ENCODE peak calls at places on chromosomes 6 and 20, in four cellular contexts. One of them, this sample, is unnamed.

GRCh38 chr20:58691773-58692578 is 624 bp upstream of the NPEPL1 start:
- DNase-seq in stimulated activated CD4-positive, alpha-beta T cell treated with anti-CD3 and anti-CD28 coated beads, Interleukin-1b, Interleukin-23, amount 100 ng/mL, for 48 hours: no peak
- DNase-seq in smooth muscle cell of the brain vasculature: no peak
- DNase-seq in Calu3: no peak
- DNase-seq in this sample: no peak

GRCh38 chr6:48505621-48506020 is 394.6 kb upstream of the PTCHD4 start:
- DNase-seq in stimulated activated CD4-positive, alpha-beta T cell treated with anti-CD3 and anti-CD28 coated beads, Interleukin-1b, Interleukin-23, amount 100 ng/mL, for 48 hours: no peak
- DNase-seq in Calu3: no peak
- DNase-seq in smooth muscle cell of the brain vasculature: no peak
- DNase-seq in this sample: no peak

GRCh38 chr20:4041748-4042411 is 26.5 kb upstream of the RNF24 start:
- DNase-seq in stimulated activated CD4-positive, alpha-beta T cell treated with anti-CD3 and anti-CD28 coated beads, Interleukin-1b, Interleukin-23, amount 100 ng/mL, for 48 hours: no peak
- DNase-seq in smooth muscle cell of the brain vasculature: no peak
- DNase-seq in Calu3: peak; percentile 83
- DNase-seq in this sample: no peak

GRCh38 chr20:57900226-57900905 is 190.6 kb upstream of the PMEPA1 start:
- DNase-seq in Calu3: no peak
- DNase-seq in smooth muscle cell of the brain vasculature: no peak
- DNase-seq in stimulated activated CD4-positive, alpha-beta T cell treated with anti-CD3 and anti-CD28 coated beads, Interleukin-1b, Interleukin-23, amount 100 ng/mL, for 48 hours: no peak
- DNase-seq in this sample: no peak

GRCh38 chr20:59437601-59438031 is 137.2 kb downstream of the EDN3 start:
- DNase-seq in smooth muscle cell of the brain vasculature: no peak
- DNase-seq in Calu3: no peak
- DNase-seq in stimulated activated CD4-positive, alpha-beta T cell treated with anti-CD3 and anti-CD28 coated beads, Interleukin-1b, Interleukin-23, amount 100 ng/mL, for 48 hours: no peak
- DNase-seq in this sample: no peak

GRCh38 chr6:52576392-52577021 is 353 bp downstream of the TRAM2 start:
- DNase-seq in smooth muscle cell of the brain vasculature: no peak
- DNase-seq in stimulated activated CD4-positive, alpha-beta T cell treated with anti-CD3 and anti-CD28 coated beads, Interleukin-1b, Interleukin-23, amount 100 ng/mL, for 48 hours: peak; percentile 70
- DNase-seq in Calu3: peak; percentile 70
- DNase-seq in this sample: peak; percentile 61

GRCh38 chr20:45945678-45946148 is 11.2 kb downstream of the PCIF1 start:
- DNase-seq in smooth muscle cell of the brain vasculature: peak; percentile 55
- DNase-seq in stimulated activated CD4-positive, alpha-beta T cell treated with anti-CD3 and anti-CD28 coated beads, Interleukin-1b, Interleukin-23, amount 100 ng/mL, for 48 hours: no peak
- DNase-seq in Calu3: no peak
- DNase-seq in this sample: no peak

GRCh38 chr20:33694666-33695065 is 8.5 kb upstream of the E2F1 start:
- DNase-seq in stimulated activated CD4-positive, alpha-beta T cell treated with anti-CD3 and anti-CD28 coated beads, Interleukin-1b, Interleukin-23, amount 100 ng/mL, for 48 hours: no peak
- DNase-seq in Calu3: no peak
- DNase-seq in smooth muscle cell of the brain vasculature: no peak
- DNase-seq in this sample: no peak

GRCh38 chr6:167649486-167649885 is 177.2 kb upstream of the AFDN start:
- DNase-seq in stimulated activated CD4-positive, alpha-beta T cell treated with anti-CD3 and anti-CD28 coated beads, Interleukin-1b, Interleukin-23, amount 100 ng/mL, for 48 hours: no peak
- DNase-seq in Calu3: no peak
- DNase-seq in smooth muscle cell of the brain vasculature: no peak
- DNase-seq in this sample: no peak

GRCh38 chr20:57390604-57391438 is at the start of gene RBM38:
- DNase-seq in Calu3: peak; percentile 86
- DNase-seq in smooth muscle cell of the brain vasculature: no peak
- DNase-seq in stimulated activated CD4-positive, alpha-beta T cell treated with anti-CD3 and anti-CD28 coated beads, Interleukin-1b, Interleukin-23, amount 100 ng/mL, for 48 hours: peak; percentile 85
- DNase-seq in this sample: peak; percentile 75

GRCh38 chr6:75205776-75206334 is at the start of gene COL12A1:
- DNase-seq in smooth muscle cell of the brain vasculature: peak; percentile 86
- DNase-seq in stimulated activated CD4-positive, alpha-beta T cell treated with anti-CD3 and anti-CD28 coated beads, Interleukin-1b, Interleukin-23, amount 100 ng/mL, for 48 hours: peak; percentile 8
- DNase-seq in Calu3: peak; percentile 75
- DNase-seq in this sample: peak; percentile 16

GRCh38 chr20:17491488-17491887 is 39.7 kb downstream of the BFSP1 start:
- DNase-seq in smooth muscle cell of the brain vasculature: no peak
- DNase-seq in stimulated activated CD4-positive, alpha-beta T cell treated with anti-CD3 and anti-CD28 coated beads, Interleukin-1b, Interleukin-23, amount 100 ng/mL, for 48 hours: no peak
- DNase-seq in Calu3: no peak
- DNase-seq in this sample: no peak

GRCh38 chr20:2133318-2134183 is 31.9 kb downstream of the STK35 start:
- DNase-seq in smooth muscle cell of the brain vasculature: no peak
- DNase-seq in Calu3: no peak
- DNase-seq in stimulated activated CD4-positive, alpha-beta T cell treated with anti-CD3 and anti-CD28 coated beads, Interleukin-1b, Interleukin-23, amount 100 ng/mL, for 48 hours: no peak
- DNase-seq in this sample: no peak

GRCh38 chr6:45044510-45045252 is 283.4 kb upstream of the RUNX2 start:
- DNase-seq in smooth muscle cell of the brain vasculature: no peak
- DNase-seq in stimulated activated CD4-positive, alpha-beta T cell treated with anti-CD3 and anti-CD28 coated beads, Interleukin-1b, Interleukin-23, amount 100 ng/mL, for 48 hours: no peak
- DNase-seq in Calu3: no peak
- DNase-seq in this sample: no peak

GRCh38 chr6:151009576-151009975 is 144.1 kb downstream of the MTHFD1L start:
- DNase-seq in stimulated activated CD4-positive, alpha-beta T cell treated with anti-CD3 and anti-CD28 coated beads, Interleukin-1b, Interleukin-23, amount 100 ng/mL, for 48 hours: no peak
- DNase-seq in Calu3: no peak
- DNase-seq in smooth muscle cell of the brain vasculature: no peak
- DNase-seq in this sample: no peak

GRCh38 chr6:106745824-106746610 is 116.6 kb downstream of the QRSL1 start:
- DNase-seq in Calu3: peak; percentile 60
- DNase-seq in stimulated activated CD4-positive, alpha-beta T cell treated with anti-CD3 and anti-CD28 coated beads, Interleukin-1b, Interleukin-23, amount 100 ng/mL, for 48 hours: no peak
- DNase-seq in smooth muscle cell of the brain vasculature: no peak
- DNase-seq in this sample: no peak

GRCh38 chr20:45408646-45409213 is 641 bp downstream of the DBNDD2 start:
- DNase-seq in stimulated activated CD4-positive, alpha-beta T cell treated with anti-CD3 and anti-CD28 coated beads, Interleukin-1b, Interleukin-23, amount 100 ng/mL, for 48 hours: no peak
- DNase-seq in Calu3: no peak
- DNase-seq in smooth muscle cell of the brain vasculature: no peak
- DNase-seq in this sample: no peak

GRCh38 chr6:79277109-79277508 is 42.6 kb upstream of the HMGN3 start:
- DNase-seq in stimulated activated CD4-positive, alpha-beta T cell treated with anti-CD3 and anti-CD28 coated beads, Interleukin-1b, Interleukin-23, amount 100 ng/mL, for 48 hours: no peak
- DNase-seq in Calu3: no peak
- DNase-seq in smooth muscle cell of the brain vasculature: no peak
- DNase-seq in this sample: no peak

GRCh38 chr20:4190792-4191519 is 175.6 kb upstream of the RNF24 start:
- DNase-seq in Calu3: no peak
- DNase-seq in smooth muscle cell of the brain vasculature: no peak
- DNase-seq in stimulated activated CD4-positive, alpha-beta T cell treated with anti-CD3 and anti-CD28 coated beads, Interleukin-1b, Interleukin-23, amount 100 ng/mL, for 48 hours: no peak
- DNase-seq in this sample: no peak

GRCh38 chr6:143928853-143929252 is 64.6 kb downstream of the ZC2HC1B start:
- DNase-seq in stimulated activated CD4-positive, alpha-beta T cell treated with anti-CD3 and anti-CD28 coated beads, Interleukin-1b, Interleukin-23, amount 100 ng/mL, for 48 hours: no peak
- DNase-seq in smooth muscle cell of the brain vasculature: no peak
- DNase-seq in Calu3: no peak
- DNase-seq in this sample: no peak

GRCh38 chr6:121886223-121886830 is 450.9 kb downstream of the GJA1 start:
- DNase-seq in stimulated activated CD4-positive, alpha-beta T cell treated with anti-CD3 and anti-CD28 coated beads, Interleukin-1b, Interleukin-23, amount 100 ng/mL, for 48 hours: no peak
- DNase-seq in Calu3: no peak
- DNase-seq in smooth muscle cell of the brain vasculature: no peak
- DNase-seq in this sample: no peak

GRCh38 chr20:438581-439469 is 23.5 kb downstream of the TBC1D20 start:
- DNase-seq in stimulated activated CD4-positive, alpha-beta T cell treated with anti-CD3 and anti-CD28 coated beads, Interleukin-1b, Interleukin-23, amount 100 ng/mL, for 48 hours: peak; percentile 44
- DNase-seq in Calu3: no peak
- DNase-seq in smooth muscle cell of the brain vasculature: no peak
- DNase-seq in this sample: peak; percentile 78

GRCh38 chr6:121436172-121436965 is 923 bp downstream of the GJA1 start:
- DNase-seq in smooth muscle cell of the brain vasculature: no peak
- DNase-seq in stimulated activated CD4-positive, alpha-beta T cell treated with anti-CD3 and anti-CD28 coated beads, Interleukin-1b, Interleukin-23, amount 100 ng/mL, for 48 hours: no peak
- DNase-seq in Calu3: peak; percentile 12
- DNase-seq in this sample: no peak

GRCh38 chr6:107956586-107957164 is 1.3 kb downstream of the SEC63 start:
- DNase-seq in smooth muscle cell of the brain vasculature: no peak
- DNase-seq in stimulated activated CD4-positive, alpha-beta T cell treated with anti-CD3 and anti-CD28 coated beads, Interleukin-1b, Interleukin-23, amount 100 ng/mL, for 48 hours: no peak
- DNase-seq in Calu3: no peak
- DNase-seq in this sample: peak; percentile 11

GRCh38 chr6:26472549-26473245 is 14.9 kb downstream of the BTN2A1 start:
- DNase-seq in stimulated activated CD4-positive, alpha-beta T cell treated with anti-CD3 and anti-CD28 coated beads, Interleukin-1b, Interleukin-23, amount 100 ng/mL, for 48 hours: no peak
- DNase-seq in smooth muscle cell of the brain vasculature: no peak
- DNase-seq in Calu3: no peak
- DNase-seq in this sample: no peak

GRCh38 chr20:43721097-43721428 is 5.7 kb downstream of the GTSF1L start:
- DNase-seq in Calu3: no peak
- DNase-seq in stimulated activated CD4-positive, alpha-beta T cell treated with anti-CD3 and anti-CD28 coated beads, Interleukin-1b, Interleukin-23, amount 100 ng/mL, for 48 hours: no peak
- DNase-seq in smooth muscle cell of the brain vasculature: no peak
- DNase-seq in this sample: no peak

GRCh38 chr6:90370493-90370959 is 73.9 kb upstream of the BACH2 start:
- DNase-seq in Calu3: no peak
- DNase-seq in smooth muscle cell of the brain vasculature: no peak
- DNase-seq in stimulated activated CD4-positive, alpha-beta T cell treated with anti-CD3 and anti-CD28 coated beads, Interleukin-1b, Interleukin-23, amount 100 ng/mL, for 48 hours: no peak
- DNase-seq in this sample: no peak

GRCh38 chr20:11260611-11261010 is 586.8 kb upstream of the JAG1 start:
- DNase-seq in stimulated activated CD4-positive, alpha-beta T cell treated with anti-CD3 and anti-CD28 coated beads, Interleukin-1b, Interleukin-23, amount 100 ng/mL, for 48 hours: no peak
- DNase-seq in Calu3: no peak
- DNase-seq in smooth muscle cell of the brain vasculature: no peak
- DNase-seq in this sample: no peak

GRCh38 chr6:35229304-35229703 is 15.5 kb downstream of the SCUBE3 start:
- DNase-seq in Calu3: no peak
- DNase-seq in stimulated activated CD4-positive, alpha-beta T cell treated with anti-CD3 and anti-CD28 coated beads, Interleukin-1b, Interleukin-23, amount 100 ng/mL, for 48 hours: no peak
- DNase-seq in smooth muscle cell of the brain vasculature: no peak
- DNase-seq in this sample: no peak

GRCh38 chr6:37979392-37980221 is 160.1 kb downstream of the ZFAND3 start:
- DNase-seq in smooth muscle cell of the brain vasculature: no peak
- DNase-seq in stimulated activated CD4-positive, alpha-beta T cell treated with anti-CD3 and anti-CD28 coated beads, Interleukin-1b, Interleukin-23, amount 100 ng/mL, for 48 hours: no peak
- DNase-seq in Calu3: no peak
- DNase-seq in this sample: no peak

GRCh38 chr6:158026054-158026900 is 44.6 kb downstream of the SYNJ2 start:
- DNase-seq in Calu3: peak; percentile 93
- DNase-seq in stimulated activated CD4-positive, alpha-beta T cell treated with anti-CD3 and anti-CD28 coated beads, Interleukin-1b, Interleukin-23, amount 100 ng/mL, for 48 hours: peak; percentile 90
- DNase-seq in smooth muscle cell of the brain vasculature: peak; percentile 96
- DNase-seq in this sample: peak; percentile 77